ENCODE peak calls at places on chromosome 20, in five cellular contexts. One of them, this sample, is unnamed.

GRCh38 chr20:9838378-9839295 is at the start of gene PAK5:
- DNase-seq in pancreas: peak
- DNase-seq in thyroid gland: peak
- DNase-seq in kidney: peak
- DNase-seq in left lung: peak
- DNase-seq in this sample: peak

GRCh38 chr20:17806739-17807441 is 107.1 kb downstream of the BANF2 start:
- DNase-seq in kidney: peak
- DNase-seq in pancreas: peak
- DNase-seq in thyroid gland: peak
- DNase-seq in left lung: peak
- DNase-seq in this sample: peak

GRCh38 chr20:38617830-38618196 is 16.2 kb downstream of the ARHGAP40 start:
- DNase-seq in kidney: no peak
- DNase-seq in left lung: no peak
- DNase-seq in pancreas: no peak
- DNase-seq in thyroid gland: no peak
- DNase-seq in this sample: no peak

GRCh38 chr20:53949319-53949839 is 121.0 kb downstream of the BCAS1 start:
- DNase-seq in kidney: peak
- DNase-seq in pancreas: no peak
- DNase-seq in left lung: peak
- DNase-seq in thyroid gland: peak
- DNase-seq in this sample: peak

GRCh38 chr20:38315290-38315966 is 11.5 kb downstream of the BPI start:
- DNase-seq in left lung: no peak
- DNase-seq in thyroid gland: no peak
- DNase-seq in kidney: no peak
- DNase-seq in pancreas: no peak
- DNase-seq in this sample: peak

GRCh38 chr20:40960521-40960956 is 68.1 kb upstream of the TOP1 start:
- DNase-seq in pancreas: no peak
- DNase-seq in thyroid gland: no peak
- DNase-seq in kidney: no peak
- DNase-seq in left lung: no peak
- DNase-seq in this sample: no peak

GRCh38 chr20:54625497-54625896 is 150.1 kb downstream of the DOK5 start:
- DNase-seq in kidney: no peak
- DNase-seq in left lung: no peak
- DNase-seq in pancreas: peak
- DNase-seq in thyroid gland: no peak
- DNase-seq in this sample: no peak

GRCh38 chr20:19047951-19048296 is 164.5 kb upstream of the SLC24A3 start:
- DNase-seq in pancreas: no peak
- DNase-seq in kidney: no peak
- DNase-seq in left lung: no peak
- DNase-seq in thyroid gland: no peak
- DNase-seq in this sample: no peak

GRCh38 chr20:25538838-25539665 is 46.3 kb downstream of the NINL start:
- DNase-seq in thyroid gland: no peak
- DNase-seq in kidney: no peak
- DNase-seq in pancreas: no peak
- DNase-seq in left lung: peak
- DNase-seq in this sample: no peak

GRCh38 chr20:21371193-21371592 is 26.1 kb downstream of the NKX2-4 start:
- DNase-seq in left lung: no peak
- DNase-seq in kidney: no peak
- DNase-seq in thyroid gland: no peak
- DNase-seq in pancreas: no peak
- DNase-seq in this sample: no peak

GRCh38 chr20:32292548-32292947 is 15.1 kb downstream of the KIF3B start:
- DNase-seq in pancreas: no peak
- DNase-seq in left lung: no peak
- DNase-seq in thyroid gland: no peak
- DNase-seq in kidney: no peak
- DNase-seq in this sample: no peak

GRCh38 chr20:49675368-49676151 is 38.1 kb downstream of the B4GALT5 start:
- DNase-seq in kidney: no peak
- DNase-seq in left lung: no peak
- DNase-seq in thyroid gland: no peak
- DNase-seq in pancreas: no peak
- DNase-seq in this sample: no peak

GRCh38 chr20:49676581-49677291 is 36.9 kb downstream of the B4GALT5 start:
- DNase-seq in pancreas: no peak
- DNase-seq in thyroid gland: peak
- DNase-seq in kidney: no peak
- DNase-seq in left lung: peak
- DNase-seq in this sample: peak

GRCh38 chr20:49672109-49672681 is 41.5 kb downstream of the B4GALT5 start:
- DNase-seq in thyroid gland: no peak
- DNase-seq in pancreas: no peak
- DNase-seq in left lung: no peak
- DNase-seq in kidney: no peak
- DNase-seq in this sample: no peak

GRCh38 chr20:49671429-49671828 is 42.2 kb downstream of the B4GALT5 start:
- DNase-seq in left lung: no peak
- DNase-seq in pancreas: no peak
- DNase-seq in thyroid gland: no peak
- DNase-seq in kidney: no peak
- DNase-seq in this sample: no peak

GRCh38 chr20:49674383-49675352 is 39.0 kb downstream of the B4GALT5 start:
- DNase-seq in pancreas: no peak
- DNase-seq in left lung: no peak
- DNase-seq in thyroid gland: no peak
- DNase-seq in kidney: no peak
- DNase-seq in this sample: no peak
- H3K27ac ChIP-seq in pancreas: peak
- H3K27ac ChIP-seq in left lung: peak
- H3K27ac ChIP-seq in thyroid gland: no peak
- H3K27ac ChIP-seq in kidney: peak
- H3K27ac ChIP-seq in this sample: no peak

GRCh38 chr20:6765469-6766058 is 1.9 kb upstream of the BMP2 start:
- DNase-seq in kidney: no peak
- DNase-seq in thyroid gland: no peak
- DNase-seq in pancreas: no peak
- DNase-seq in left lung: no peak
- DNase-seq in this sample: peak
- TF ChIP-seq CTCF in kidney: peak
- TF ChIP-seq CTCF in thyroid gland: peak
- TF ChIP-seq CTCF in pancreas: peak
- TF ChIP-seq CTCF in left lung: peak
- TF ChIP-seq CTCF in this sample: peak

GRCh38 chr20:859661-860294 is 26.3 kb downstream of the FAM110A start:
- DNase-seq in pancreas: no peak
- DNase-seq in thyroid gland: no peak
- DNase-seq in kidney: no peak
- DNase-seq in left lung: no peak
- DNase-seq in this sample: no peak
- H3K4me3 ChIP-seq in pancreas: no peak
- H3K4me3 ChIP-seq in thyroid gland: no peak
- H3K4me3 ChIP-seq in kidney: no peak
- H3K4me3 ChIP-seq in left lung: no peak
- H3K4me3 ChIP-seq in this sample: no peak

GRCh38 chr20:6768228-6769185 is 1.0 kb downstream of the BMP2 start:
- DNase-seq in pancreas: peak
- DNase-seq in left lung: peak
- DNase-seq in kidney: peak
- DNase-seq in thyroid gland: peak
- DNase-seq in this sample: peak
- H3K27ac ChIP-seq in pancreas: peak
- H3K27ac ChIP-seq in left lung: peak
- H3K27ac ChIP-seq in kidney: peak
- H3K27ac ChIP-seq in thyroid gland: peak
- H3K27ac ChIP-seq in this sample: no peak

GRCh38 chr20:62236997-62237771 is 1.1 kb upstream of the OSBPL2 start:
- DNase-seq in left lung: no peak
- DNase-seq in pancreas: no peak
- DNase-seq in thyroid gland: no peak
- DNase-seq in kidney: peak
- DNase-seq in this sample: no peak

GRCh38 chr20:62236674-62236996 is 1.7 kb upstream of the OSBPL2 start:
- DNase-seq in left lung: no peak
- DNase-seq in thyroid gland: no peak
- DNase-seq in kidney: no peak
- DNase-seq in pancreas: no peak
- DNase-seq in this sample: no peak

GRCh38 chr20:62239278-62239879 is 1.1 kb downstream of the OSBPL2 start:
- DNase-seq in pancreas: no peak
- DNase-seq in left lung: no peak
- DNase-seq in thyroid gland: no peak
- DNase-seq in kidney: peak
- DNase-seq in this sample: no peak

GRCh38 chr20:62238569-62239277 is 402 bp downstream of the OSBPL2 start:
- DNase-seq in left lung: no peak
- DNase-seq in kidney: peak
- DNase-seq in thyroid gland: peak
- DNase-seq in pancreas: no peak
- DNase-seq in this sample: no peak

GRCh38 chr20:62237772-62238568 is at the start of gene OSBPL2:
- DNase-seq in kidney: peak
- DNase-seq in left lung: peak
- DNase-seq in thyroid gland: peak
- DNase-seq in pancreas: peak
- DNase-seq in this sample: peak
- TF ChIP-seq CTCF in kidney: peak
- TF ChIP-seq CTCF in left lung: no peak
- TF ChIP-seq CTCF in thyroid gland: no peak
- TF ChIP-seq CTCF in pancreas: no peak
- TF ChIP-seq CTCF in this sample: no peak

GRCh38 chr20:61554617-61555016 is 302.6 kb downstream of the CDH4 start:
- DNase-seq in pancreas: no peak
- DNase-seq in kidney: no peak
- DNase-seq in thyroid gland: no peak
- DNase-seq in left lung: no peak
- DNase-seq in this sample: no peak

GRCh38 chr20:61557603-61558002 is 305.5 kb downstream of the CDH4 start:
- DNase-seq in left lung: no peak
- DNase-seq in pancreas: no peak
- DNase-seq in kidney: peak
- DNase-seq in thyroid gland: no peak
- DNase-seq in this sample: no peak

GRCh38 chr20:61559706-61560315 is 307.8 kb downstream of the CDH4 start:
- DNase-seq in kidney: peak
- DNase-seq in left lung: no peak
- DNase-seq in pancreas: no peak
- DNase-seq in thyroid gland: no peak
- DNase-seq in this sample: no peak

GRCh38 chr20:61558726-61559125 is 306.7 kb downstream of the CDH4 start:
- DNase-seq in kidney: peak
- DNase-seq in left lung: no peak
- DNase-seq in thyroid gland: no peak
- DNase-seq in pancreas: no peak
- DNase-seq in this sample: no peak

DNA sequence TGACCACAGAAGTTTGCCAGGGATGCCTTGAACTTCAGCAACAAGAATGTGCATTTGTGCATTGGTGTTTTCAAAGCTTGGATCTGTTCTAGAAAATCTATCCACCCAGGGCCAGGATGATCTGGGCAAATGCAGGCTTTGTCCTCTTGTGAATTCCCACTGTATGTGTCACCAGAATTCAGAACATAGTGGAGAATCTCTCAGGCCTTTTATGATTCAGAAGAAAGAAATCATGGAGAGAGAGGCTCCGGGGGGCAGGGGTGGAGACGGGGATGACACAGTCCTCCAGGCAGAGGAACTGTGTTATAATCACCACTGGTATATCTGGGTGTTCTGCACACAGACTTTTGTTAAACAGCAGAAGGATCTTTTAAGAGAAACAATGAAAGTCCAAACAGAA is 304.1 kb downstream of the CDH4 start:
- DNase-seq in left lung: no peak
- DNase-seq in kidney: peak
- DNase-seq in thyroid gland: no peak
- DNase-seq in pancreas: no peak
- DNase-seq in this sample: peak
- H3K4me3 ChIP-seq in left lung: no peak
- H3K4me3 ChIP-seq in kidney: no peak
- H3K4me3 ChIP-seq in thyroid gland: no peak
- H3K4me3 ChIP-seq in pancreas: no peak
- H3K4me3 ChIP-seq in this sample: no peak

DNA sequence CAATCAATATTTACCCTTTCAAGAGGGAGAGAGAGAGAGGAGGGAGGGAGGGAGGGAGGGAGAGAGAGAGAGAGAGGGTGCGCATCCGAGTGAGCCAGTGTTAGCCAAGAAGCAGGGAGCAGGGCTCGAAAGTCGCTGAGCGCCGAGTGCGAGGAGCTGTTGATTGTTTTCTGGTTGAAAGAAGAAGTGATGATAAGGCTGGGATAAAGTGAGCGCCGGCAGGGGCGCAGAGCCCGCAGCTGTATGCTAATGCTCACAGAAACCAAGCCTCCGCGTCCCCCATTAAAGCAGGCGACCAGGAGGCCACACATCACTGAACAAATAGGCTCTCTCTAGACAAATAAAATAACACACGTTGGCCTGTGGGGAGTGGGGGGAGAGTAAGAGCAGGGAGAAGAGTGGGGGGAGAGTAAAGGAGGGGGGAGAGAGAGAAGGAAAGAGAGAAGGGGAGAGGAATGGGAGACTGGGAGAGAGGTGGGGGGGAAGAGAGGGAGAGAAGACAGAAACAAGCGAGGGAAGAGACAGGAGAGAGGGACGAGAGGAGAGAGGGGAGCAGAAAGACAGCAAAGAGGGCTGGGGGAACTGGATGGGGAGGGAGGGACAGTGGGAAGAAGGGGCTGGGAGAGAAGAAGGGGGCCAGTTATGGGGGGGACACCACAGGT is 5.0 kb upstream of the INSM1 start:
- DNase-seq in left lung: no peak
- DNase-seq in pancreas: no peak
- DNase-seq in kidney: no peak
- DNase-seq in thyroid gland: no peak
- DNase-seq in this sample: no peak
- H3K27ac ChIP-seq in left lung: no peak
- H3K27ac ChIP-seq in pancreas: no peak
- H3K27ac ChIP-seq in kidney: no peak
- H3K27ac ChIP-seq in thyroid gland: no peak
- H3K27ac ChIP-seq in this sample: no peak

GRCh38 chr20:46708172-46708860 is 1.1 kb upstream of the SLC2A10 start:
- DNase-seq in kidney: no peak
- DNase-seq in left lung: no peak
- DNase-seq in pancreas: peak
- DNase-seq in thyroid gland: peak
- DNase-seq in this sample: no peak
- TF ChIP-seq CTCF in kidney: peak
- TF ChIP-seq CTCF in left lung: no peak
- TF ChIP-seq CTCF in pancreas: peak
- TF ChIP-seq CTCF in thyroid gland: peak
- TF ChIP-seq CTCF in this sample: peak

GRCh38 chr20:16576219-16576618 is 3.0 kb upstream of the KIF16B start:
- DNase-seq in kidney: no peak
- DNase-seq in thyroid gland: no peak
- DNase-seq in left lung: no peak
- DNase-seq in pancreas: no peak
- DNase-seq in this sample: no peak
- H3K4me3 ChIP-seq in kidney: no peak
- H3K4me3 ChIP-seq in thyroid gland: no peak
- H3K4me3 ChIP-seq in left lung: no peak
- H3K4me3 ChIP-seq in pancreas: no peak
- H3K4me3 ChIP-seq in this sample: no peak